ENCODE peak calls at places on chromosomes 16 and 17, in nine cellular contexts. J is AG04449, A is epithelial cell of esophagus, U is thoracic aorta, Z is prostate gland, Y is astrocyte, E is kidney epithelial cell, R is fibroblast of the aortic adventitia, H is lung. L is an unnamed sample.

GRCh38 chr17:59469786-59470485 is 95.5 kb upstream of the DHX40 start:
- DNase-seq in J (no peak), A (no peak), U (no peak), Z (no peak), Y (no peak), E (no peak), R (no peak), H (no peak), L (no peak)

GRCh38 chr17:28750178-28751047 is 6.6 kb downstream of the TRAF4 start:
- DNase-seq in J (no peak), A (peak; percentile 95), U (peak; percentile 90), Z (peak; percentile 95), Y (peak; percentile 74), E (no peak), R (peak; percentile 93), H (peak; percentile 94), L (peak; percentile 92)

GRCh38 chr16:88442435-88442810 is 10.7 kb upstream of the ZFPM1 start:
- DNase-seq in J (no peak), A (no peak), U (no peak), Z (no peak), Y (no peak), E (no peak), R (no peak), H (no peak), L (no peak)

GRCh38 chr16:73016488-73016830 is 31.5 kb downstream of the ZFHX3 start:
- DNase-seq in J (no peak), A (no peak), U (no peak), Z (no peak), Y (no peak), E (no peak), R (no peak), H (no peak), L (no peak)

GRCh38 chr17:47423406-47424295 is 99.9 kb downstream of the EFCAB13 start:
- DNase-seq in J (no peak), A (peak; percentile 37), U (no peak), Z (peak; percentile 17), Y (peak; percentile 1), E (no peak), R (no peak), H (no peak), L (no peak)

GRCh38 chr17:80959330-80960036 is 32.2 kb upstream of the CHMP6 start:
- DNase-seq in J (no peak), A (no peak), U (peak; percentile 69), Z (peak; percentile 53), Y (peak; percentile 79), E (no peak), R (peak; percentile 85), H (peak; percentile 45), L (no peak)

GRCh38 chr17:27518750-27519521 is 62.7 kb downstream of the KSR1 start:
- DNase-seq in J (no peak), A (peak; percentile 24), U (no peak), Z (no peak), Y (no peak), E (no peak), R (no peak), H (no peak), L (no peak)

GRCh38 chr17:78387982-78388941 is 9.8 kb downstream of the PGS1 start:
- DNase-seq in J (no peak), A (no peak), U (no peak), Z (peak; percentile 78), Y (peak; percentile 60), E (no peak), R (peak; percentile 74), H (no peak), L (no peak)

GRCh38 chr17:73782641-73783381 is 138.6 kb upstream of the SDK2 start:
- DNase-seq in J (no peak), A (no peak), U (no peak), Z (no peak), Y (no peak), E (no peak), R (no peak), H (no peak), L (no peak)

GRCh38 chr16:69166946-69167930 is 19.7 kb upstream of the SNTB2 start:
- DNase-seq in J (no peak), A (peak; percentile 67), U (no peak), Z (no peak), Y (peak; percentile 65), E (no peak), R (peak; percentile 26), H (no peak), L (peak; percentile 27)

GRCh38 chr16:13630292-13630850 is 289.6 kb upstream of the ERCC4 start:
- DNase-seq in J (no peak), A (no peak), U (no peak), Z (no peak), Y (no peak), E (no peak), R (no peak), H (no peak), L (no peak)

GRCh38 chr16:86664518-86665318 is 86.4 kb downstream of the FOXL1 start:
- DNase-seq in J (peak; percentile 83), A (peak; percentile 95), U (no peak), Z (no peak), Y (peak; percentile 97), E (peak; percentile 93), R (peak; percentile 90), H (no peak), L (peak; percentile 96)

GRCh38 chr16:73126453-73126853 is 78.5 kb upstream of the ZFHX3 start:
- DNase-seq in J (peak; percentile 36), A (peak; percentile 72), U (no peak), Z (no peak), Y (peak; percentile 61), E (peak; percentile 18), R (peak; percentile 85), H (peak; percentile 34), L (peak; percentile 43)

GRCh38 chr17:43337684-43338428 is 60.9 kb upstream of the ARL4D start:
- DNase-seq in J (no peak), A (peak; percentile 41), U (no peak), Z (peak; percentile 24), Y (no peak), E (no peak), R (no peak), H (no peak), L (no peak)

DNA sequence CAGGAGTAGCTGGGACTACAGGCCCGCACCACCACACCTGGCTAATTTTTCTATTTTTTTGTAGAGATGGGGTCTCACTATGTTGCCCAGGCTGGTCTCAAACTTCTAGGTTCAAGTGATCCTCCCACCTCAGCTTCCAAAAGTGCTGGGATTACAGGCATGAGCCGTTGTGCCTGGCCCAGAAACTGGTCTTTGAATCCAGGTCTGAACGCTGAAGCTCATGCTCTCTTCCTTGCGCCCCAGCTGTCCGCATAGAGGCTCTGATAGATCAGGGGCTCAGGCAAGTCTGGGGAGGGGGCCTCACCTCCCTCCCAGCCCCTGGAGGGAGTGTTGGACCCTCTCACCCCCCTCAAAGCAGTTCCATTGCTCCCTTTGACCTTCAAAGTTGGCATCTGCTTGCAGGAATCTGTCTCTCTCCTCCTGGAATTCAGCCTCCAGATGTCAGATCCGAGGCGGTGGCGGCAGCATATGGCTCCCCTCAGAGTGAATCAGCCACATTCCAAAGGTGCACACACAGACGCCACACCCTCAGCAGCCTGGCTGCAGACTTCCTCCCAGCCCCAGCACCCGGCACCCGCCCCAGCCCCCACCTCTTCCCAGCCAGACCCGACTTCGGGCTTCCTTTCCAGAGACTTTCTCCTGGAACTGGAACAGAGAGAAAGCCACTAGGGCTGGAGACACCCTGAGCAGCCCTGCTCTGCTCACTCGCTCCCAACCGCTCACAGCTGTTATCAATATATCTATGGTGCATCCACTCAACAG is 16.9 kb upstream of the GLIS2 start:
- DNase-seq in J (no peak), A (peak; percentile 95), U (no peak), Z (peak; percentile 69), Y (peak; percentile 94), E (peak; percentile 81), R (peak; percentile 94), H (peak; percentile 87), L (peak; percentile 83)
- H3K4me3 ChIP-seq in J (peak overlapping the region; percentile 32), A (peak overlapping the region; percentile 5), U (peak overlapping the region; percentile 40), Z (no peak overlapping the region), Y (peak overlapping the region; percentile 18), E (no peak overlapping the region), R (peak overlapping the region; percentile 15), H (no peak overlapping the region), L (no peak overlapping the region)

GRCh38 chr16:76265434-76266045 is 11.7 kb upstream of the CNTNAP4 start:
- DNase-seq in J (no peak), A (peak; percentile 44), U (no peak), Z (no peak), Y (no peak), E (no peak), R (peak; percentile 25), H (no peak), L (no peak)
- TF ChIP-seq CTCF in J (peak; percentile 36), A (peak; percentile 72), U (no peak), Z (no peak), Y (peak; percentile 50), E (peak; percentile 80), R (peak; percentile 61), H (no peak), L (peak; percentile 70)

GRCh38 chr17:2051388-2052237 is 3.3 kb upstream of the HIC1 start:
- DNase-seq in J (no peak), A (no peak), U (no peak), Z (no peak), Y (no peak), E (no peak), R (no peak), H (no peak), L (no peak)

GRCh38 chr17:2048805-2049204 is 6.1 kb upstream of the HIC1 start:
- DNase-seq in J (no peak), A (no peak), U (no peak), Z (no peak), Y (no peak), E (no peak), R (no peak), H (no peak), L (no peak)

GRCh38 chr17:2050246-2050866 is 4.5 kb upstream of the HIC1 start:
- DNase-seq in J (no peak), A (peak; percentile 70), U (no peak), Z (peak; percentile 62), Y (no peak), E (no peak), R (no peak), H (no peak), L (no peak)

GRCh38 chr17:2049333-2050245 is 5.3 kb upstream of the HIC1 start:
- DNase-seq in J (no peak), A (peak; percentile 75), U (no peak), Z (peak; percentile 75), Y (no peak), E (no peak), R (peak; percentile 78), H (peak; percentile 89), L (peak; percentile 83)

DNA sequence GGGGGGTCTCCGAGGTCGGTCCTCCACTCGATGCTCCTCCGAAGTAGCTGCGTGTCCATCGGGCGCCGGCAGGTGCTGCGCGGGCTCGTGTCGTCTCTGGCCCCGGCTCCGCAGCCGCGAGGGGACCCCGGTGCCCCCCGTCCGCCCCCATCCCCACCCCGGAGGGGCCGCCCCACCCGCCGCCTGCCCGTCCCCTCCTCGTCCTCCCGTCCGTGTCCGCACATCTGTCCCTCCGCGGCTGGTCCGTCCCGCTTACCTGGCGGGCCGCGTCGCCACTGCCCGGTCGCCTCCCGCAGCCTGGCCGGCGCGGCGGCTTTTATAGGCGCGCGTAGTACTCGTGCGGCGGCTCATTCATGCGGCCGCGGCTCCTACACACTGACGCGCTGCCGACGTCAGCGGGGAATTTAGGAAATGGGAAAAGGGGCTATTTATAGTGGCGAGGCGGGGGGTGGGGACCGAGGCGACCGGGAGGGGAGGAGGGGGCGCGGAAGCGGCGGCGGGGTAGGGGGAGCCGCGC is 4.0 kb upstream of the HIC1 start:
- DNase-seq in J (no peak), A (peak; percentile 52), U (no peak), Z (no peak), Y (no peak), E (no peak), R (no peak), H (no peak), L (no peak)
- H3K4me3 ChIP-seq in J (peak overlapping the region; percentile 56), A (peak overlapping the region; percentile 27), U (peak overlapping the region; percentile 76), Z (peak overlapping the region; percentile 65), Y (peak overlapping the region; percentile 28), E (peak overlapping the region; percentile 43), R (peak overlapping the region; percentile 48), H (no peak overlapping the region), L (peak overlapping the region; percentile 49)

GRCh38 chr17:21289902-21290571 is 5.5 kb downstream of the MAP2K3 start:
- DNase-seq in J (no peak), A (no peak), U (no peak), Z (no peak), Y (no peak), E (no peak), R (peak; percentile 24), H (no peak), L (no peak)
- TF ChIP-seq CTCF in J (no peak), A (no peak), U (no peak), Z (no peak), Y (no peak), E (no peak), R (no peak), H (no peak), L (no peak)